ENCODE peak calls at places on chromosomes 2 and 18, in four cellular contexts. H is DMS 273 treated with DMSO at 0.1 percent for 48 hours; J is B cell; M is activated CD8-positive, alpha-beta memory T cell treated with anti-CD3 and anti-CD28 coated beads, Interleukin-2, amount 50 U/mL, for 48 hours. K is an unnamed sample.
A peak's percentile ranks its signal among the peaks of the same experiment; 100 is the strongest.

GRCh38 chr2:148282201-148282600 is 261.3 kb downstream of the MBD5 start:
- DNase-seq in H (no peak), J (no peak), M (no peak), K (no peak)

GRCh38 chr2:120486946-120487345 is 141.0 kb downstream of the INHBB start:
- DNase-seq in J (no peak), M (no peak), H (no peak), K (no peak)

GRCh38 chr18:79402977-79403722 is 7.4 kb downstream of the NFATC1 start:
- DNase-seq in H (no peak), J (no peak), M (no peak), K (peak; percentile 93)

GRCh38 chr2:69645926-69646325 is 2.4 kb upstream of the AAK1 start:
- DNase-seq in M (no peak), J (no peak), H (no peak), K (no peak)

GRCh38 chr18:51664236-51664635 is 466.8 kb upstream of the MEX3C start:
- DNase-seq in M (no peak), J (no peak), H (no peak), K (no peak)

GRCh38 chr2:121233486-121234110 is 51.4 kb downstream of the TFCP2L1 start:
- DNase-seq in H (no peak), M (no peak), J (no peak), K (no peak)

GRCh38 chr2:120729410-120730052 is 6.1 kb upstream of the GLI2 start:
- DNase-seq in M (no peak), J (no peak), H (peak; percentile 24), K (peak; percentile 19)

GRCh38 chr2:221111739-221112138 is 460.4 kb downstream of the EPHA4 start:
- DNase-seq in H (no peak), J (no peak), M (no peak), K (no peak)

GRCh38 chr2:240458900-240459391 is 23.5 kb downstream of the GPC1 start:
- DNase-seq in M (no peak), H (no peak), J (no peak), K (no peak)

GRCh38 chr18:78838183-78838582 is 141.4 kb upstream of the SALL3 start:
- DNase-seq in J (no peak), H (no peak), M (no peak), K (no peak)

GRCh38 chr2:28390857-28391563 is 1.6 kb upstream of the FOSL2 start:
- DNase-seq in J (no peak), M (no peak), H (no peak), K (peak; percentile 95)

GRCh38 chr18:63604791-63605567 is 17.8 kb downstream of the SERPINB13 start:
- DNase-seq in J (no peak), H (no peak), M (no peak), K (no peak)

GRCh38 chr2:88187038-88187676 is 17.0 kb downstream of the THNSL2 start:
- DNase-seq in H (peak; percentile 4), J (no peak), M (no peak), K (no peak)

GRCh38 chr18:12455511-12455910 is 47.8 kb downstream of the PRELID3A start:
- DNase-seq in J (no peak), M (no peak), H (no peak), K (no peak)

GRCh38 chr2:227504700-227505099 is 32.7 kb downstream of the AGFG1 start:
- DNase-seq in J (no peak), M (no peak), H (no peak), K (no peak)

GRCh38 chr2:238459081-238459629 is 32.4 kb downstream of the ASB1 start:
- DNase-seq in H (no peak), M (no peak), J (no peak), K (no peak)

GRCh38 chr2:38528008-38528442 is 74.7 kb downstream of the HNRNPLL start:
- DNase-seq in J (no peak), M (peak; percentile 82), H (peak; percentile 39), K (no peak)

GRCh38 chr2:232926448-232927040 is 56.5 kb downstream of the SNORC start:
- DNase-seq in J (no peak), M (no peak), H (no peak), K (no peak)

GRCh38 chr18:66495844-66496243 is 108.0 kb downstream of the CDH19 start:
- DNase-seq in H (peak; percentile 61), M (no peak), J (no peak), K (no peak)

GRCh38 chr2:101617786-101618185 is 79.7 kb upstream of the MAP4K4 start:
- DNase-seq in H (no peak), J (no peak), M (no peak), K (no peak)